ENCODE peak calls at places on chromosomes 4 and X, in nine cellular contexts. W is GM23338, Y is H1, S is heart left ventricle, R is IMR-90, O is astrocyte, L is fibroblast of lung, K is adrenal gland, V is lung. D is an unnamed sample.

GRCh38 chr4:42282081-42282901 is 115.0 kb upstream of the SHISA3 start:
- DNase-seq in W (peak; percentile 97), Y (peak; percentile 61), S (peak; percentile 39), R (peak; percentile 68), O (peak; percentile 14), L (peak; percentile 30), K (peak; percentile 57), V (no peak), D (peak; percentile 75)

GRCh38 chr4:15864771-15865566 is 73.6 kb downstream of the FGFBP1 start:
- DNase-seq in W (no peak), Y (no peak), S (no peak), R (no peak), O (peak; percentile 83), L (peak; percentile 81), K (no peak), V (no peak), D (no peak)

GRCh38 chrX:840556-840955 is 210.0 kb downstream of the SHOX start:
- DNase-seq in W (no peak), Y (peak; percentile 39), S (no peak), R (no peak), O (no peak), L (no peak), K (no peak), V (peak; percentile 15), D (no peak)

GRCh38 chr4:156779046-156779445 is 192.6 kb downstream of the PDGFC start:
- DNase-seq in W (no peak), Y (no peak), S (no peak), R (peak; percentile 59), O (peak; percentile 74), L (peak; percentile 82), K (no peak), V (no peak), D (peak; percentile 37)

GRCh38 chr4:173461170-173461569 is 62.3 kb upstream of the SCRG1 start:
- DNase-seq in W (no peak), Y (no peak), S (no peak), R (peak; percentile 20), O (peak; percentile 70), L (peak; percentile 77), K (no peak), V (no peak), D (no peak)

GRCh38 chr4:88756149-88756548 is 58.5 kb upstream of the NAP1L5 start:
- DNase-seq in W (no peak), Y (no peak), S (no peak), R (no peak), O (no peak), L (no peak), K (no peak), V (no peak), D (no peak)

GRCh38 chrX:124274438-124275166 is 57.9 kb upstream of the TEX13D start:
- DNase-seq in W (peak; percentile 8), Y (no peak), S (peak; percentile 38), R (no peak), O (no peak), L (no peak), K (no peak), V (no peak), D (no peak)

GRCh38 chr4:152197211-152197610 is 338.7 kb downstream of the FBXW7 start:
- DNase-seq in W (no peak), Y (no peak), S (no peak), R (no peak), O (no peak), L (no peak), K (no peak), V (no peak), D (no peak)

GRCh38 chr4:141246683-141247429 is 26.2 kb downstream of the ZNF330 start:
- DNase-seq in W (no peak), Y (no peak), S (no peak), R (peak; percentile 31), O (peak; percentile 26), L (peak; percentile 48), K (no peak), V (no peak), D (no peak)

GRCh38 chrX:30824275-30824674 is 64.8 kb downstream of the TAB3 start:
- DNase-seq in W (no peak), Y (no peak), S (no peak), R (no peak), O (no peak), L (no peak), K (no peak), V (no peak), D (no peak)

GRCh38 chr4:110091426-110091825 is 107.0 kb downstream of the ELOVL6 start:
- DNase-seq in W (no peak), Y (no peak), S (no peak), R (peak; percentile 88), O (peak; percentile 80), L (peak; percentile 85), K (no peak), V (no peak), D (peak; percentile 78)

GRCh38 chr4:103095080-103095479 is 4.6 kb downstream of the BDH2 start:
- DNase-seq in W (no peak), Y (no peak), S (no peak), R (no peak), O (no peak), L (no peak), K (no peak), V (no peak), D (no peak)

GRCh38 chrX:118974088-118974907 is at the start of gene LONRF3:
- DNase-seq in W (no peak), Y (no peak), S (peak; percentile 83), R (peak; percentile 3), O (peak; percentile 4), L (peak; percentile 28), K (peak; percentile 78), V (peak; percentile 74), D (peak; percentile 20)

GRCh38 chrX:118973389-118974087 is 880 bp upstream of the LONRF3 start:
- DNase-seq in W (no peak), Y (no peak), S (peak; percentile 34), R (no peak), O (no peak), L (no peak), K (peak; percentile 37), V (no peak), D (no peak)

GRCh38 chrX:118975831-118976598 is 1.6 kb downstream of the LONRF3 start:
- DNase-seq in W (peak; percentile 32), Y (no peak), S (peak; percentile 72), R (peak; percentile 3), O (no peak), L (peak; percentile 15), K (peak; percentile 89), V (peak; percentile 82), D (no peak)

GRCh38 chrX:118976599-118977340 is 2.4 kb downstream of the LONRF3 start:
- DNase-seq in W (no peak), Y (no peak), S (peak; percentile 42), R (no peak), O (no peak), L (no peak), K (peak; percentile 61), V (peak; percentile 58), D (no peak)

GRCh38 chrX:118974908-118975671 is 672 bp downstream of the LONRF3 start:
- DNase-seq in W (peak; percentile 60), Y (no peak), S (peak; percentile 40), R (no peak), O (no peak), L (peak; percentile 10), K (peak; percentile 40), V (peak; percentile 40), D (no peak)
- H3K4me3 ChIP-seq in W (peak overlapping the region; percentile 50), Y (no peak overlapping the region), S (peak overlapping the region; percentile 69), R (peak overlapping the region; percentile 2), O (no peak overlapping the region), L (no peak overlapping the region), K (peak overlapping the region; percentile 18), V (peak overlapping the region; percentile 55), D (peak overlapping the region; percentile 29)

GRCh38 chr4:18020145-18020670 is 1.3 kb downstream of the LCORL start:
- DNase-seq in W (peak; percentile 25), Y (no peak), S (no peak), R (peak; percentile 12), O (no peak), L (peak; percentile 9), K (no peak), V (no peak), D (no peak)
- H3K27ac ChIP-seq in W (no peak overlapping the region), Y (no peak overlapping the region), S (peak overlapping the region; percentile 96), R (peak overlapping the region; percentile 43), O (peak overlapping the region; percentile 36), L (peak overlapping the region; percentile 91), K (no peak overlapping the region), V (peak overlapping the region; percentile 21), D (peak overlapping the region; percentile 2)

DNA sequence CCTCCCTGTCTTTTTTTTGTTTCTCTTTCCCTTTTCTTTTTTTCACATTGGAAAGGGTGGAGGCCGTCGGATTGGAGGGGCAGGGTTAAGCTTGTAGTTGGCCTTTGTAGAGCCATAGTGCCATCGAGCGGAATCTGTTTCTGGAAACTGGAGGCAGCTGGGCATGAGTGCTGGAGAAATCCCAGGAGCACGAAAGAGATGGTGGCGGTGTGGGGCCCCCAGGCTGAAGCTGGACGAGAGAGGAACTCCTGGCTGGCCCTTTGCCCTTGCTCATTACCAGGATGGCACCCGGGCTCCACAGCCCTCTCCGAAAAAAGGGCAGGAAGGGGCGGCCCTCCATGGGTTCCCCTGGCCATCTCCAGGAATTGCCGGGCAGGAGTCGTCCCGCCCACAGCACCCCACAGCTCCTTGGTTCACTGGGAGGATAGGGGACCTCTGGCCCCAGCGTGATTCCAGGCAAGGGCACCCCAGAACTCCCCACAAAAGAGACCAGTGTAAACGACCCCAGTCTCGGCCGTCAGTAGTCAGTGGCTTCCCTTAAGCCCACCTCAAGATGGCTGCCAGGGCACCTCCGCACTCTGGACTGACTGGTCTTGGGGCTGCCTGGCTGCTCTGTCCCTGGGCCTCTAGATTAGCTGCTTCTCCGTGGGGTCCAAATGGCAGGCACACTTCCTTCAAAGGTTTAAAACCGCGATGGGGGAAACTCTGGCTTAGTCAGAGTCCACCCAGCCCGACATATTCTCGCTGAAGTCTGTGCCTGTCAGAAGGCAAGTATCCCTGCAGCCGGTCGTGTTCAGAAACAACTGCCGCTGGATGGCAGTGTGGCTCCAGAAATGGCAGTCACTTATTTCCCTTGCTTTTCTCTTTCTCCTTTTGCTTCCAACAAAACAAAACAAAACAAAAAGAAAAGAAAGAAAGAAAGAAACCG is 74.1 kb downstream of the NBDY start:
- DNase-seq in W (peak; percentile 51), Y (peak; percentile 56), S (peak; percentile 81), R (peak; percentile 76), O (peak; percentile 42), L (peak; percentile 62), K (peak; percentile 84), V (peak; percentile 81), D (peak; percentile 55)
- H3K4me3 ChIP-seq in W (no peak overlapping the region), Y (no peak overlapping the region), S (peak overlapping the region; percentile 13), R (peak overlapping the region; percentile 47), O (no peak overlapping the region), L (peak overlapping the region; percentile 40), K (no peak overlapping the region), V (peak overlapping the region; percentile 28), D (peak overlapping the region; percentile 18)

GRCh38 chr4:122775039-122775438 is 42.5 kb downstream of the BBS12 start:
- DNase-seq in W (no peak), Y (no peak), S (no peak), R (no peak), O (no peak), L (no peak), K (no peak), V (no peak), D (no peak)

GRCh38 chr4:122773021-122773420 is 40.5 kb downstream of the BBS12 start:
- DNase-seq in W (no peak), Y (no peak), S (no peak), R (no peak), O (no peak), L (no peak), K (no peak), V (no peak), D (no peak)

GRCh38 chr4:122775987-122776836 is 43.7 kb downstream of the BBS12 start:
- DNase-seq in W (peak; percentile 54), Y (no peak), S (no peak), R (no peak), O (no peak), L (no peak), K (no peak), V (no peak), D (no peak)

GRCh38 chr4:122777846-122778501 is 45.5 kb downstream of the BBS12 start:
- DNase-seq in W (no peak), Y (no peak), S (no peak), R (peak; percentile 82), O (peak; percentile 93), L (peak; percentile 93), K (no peak), V (no peak), D (peak; percentile 65)

GRCh38 chr4:122776916-122777315 is 44.4 kb downstream of the BBS12 start:
- DNase-seq in W (no peak), Y (no peak), S (no peak), R (no peak), O (no peak), L (no peak), K (no peak), V (no peak), D (no peak)
- H3K27ac ChIP-seq in W (no peak overlapping the region), Y (no peak overlapping the region), S (no peak overlapping the region), R (no peak overlapping the region), O (peak overlapping the region; percentile 69), L (no peak overlapping the region), K (no peak overlapping the region), V (no peak overlapping the region), D (peak overlapping the region; percentile 83)

D was measured in brain microvascular endothelial cell.